ENCODE peak calls at places on chromosomes 13 and 19, in nine cellular contexts. G, M, K, Q, X, T, A, P and F are unnamed samples.

GRCh38 chr13:35356572-35356971 is 119.9 kb downstream of the MAB21L1 start:
- DNase-seq in M (no peak), T (no peak), G (no peak), Q (no peak), P (no peak), K (no peak), X (no peak), A (no peak), F (no peak)

GRCh38 chr19:45391346-45391745 is 13.5 kb downstream of the PPP1R13L start:
- DNase-seq in M (no peak), K (no peak), Q (no peak), A (peak), G (no peak), T (no peak), X (no peak), P (no peak), F (no peak)

GRCh38 chr19:19475845-19476828 is 39.2 kb downstream of the TSSK6 start:
- DNase-seq in X (no peak), M (no peak), K (no peak), P (no peak), T (peak), Q (no peak), G (no peak), A (no peak), F (no peak)

GRCh38 chr13:59643239-59643865 is 520.4 kb downstream of the DIAPH3 start:
- DNase-seq in P (no peak), K (no peak), G (no peak), T (no peak), M (no peak), A (no peak), X (no peak), Q (no peak), F (no peak)

GRCh38 chr19:39497850-39498261 is 891 bp upstream of the DLL3 start:
- DNase-seq in M (no peak), K (no peak), P (no peak), A (peak), G (peak), X (no peak), T (peak), Q (peak), F (no peak)

GRCh38 chr19:52307275-52307674 is 10.3 kb downstream of the ZNF480 start:
- DNase-seq in G (no peak), K (no peak), M (no peak), P (no peak), A (peak), X (no peak), T (no peak), Q (no peak), F (no peak)

GRCh38 chr13:103046676-103047075 is 19.5 kb downstream of the SLC10A2 start:
- DNase-seq in G (no peak), X (no peak), T (no peak), A (no peak), Q (no peak), P (no peak), M (no peak), K (no peak), F (no peak)

GRCh38 chr13:25171517-25172302 is at the start of gene AMER2:
- DNase-seq in Q (peak), P (peak), K (no peak), A (no peak), X (no peak), T (peak), M (no peak), G (peak), F (no peak)

GRCh38 chr13:114065926-114066774 is 66.3 kb downstream of the RASA3 start:
- DNase-seq in K (no peak), M (no peak), A (no peak), T (no peak), Q (no peak), P (no peak), G (no peak), X (no peak), F (no peak)

GRCh38 chr13:31431722-31432137 is 232.0 kb downstream of the B3GLCT start:
- DNase-seq in X (peak), G (peak), M (peak), Q (peak), K (no peak), A (peak), P (peak), T (peak), F (peak)

GRCh38 chr19:3073159-3073563 is 10.9 kb upstream of the TLE5 start:
- DNase-seq in P (no peak), A (peak), Q (no peak), G (no peak), M (no peak), X (peak), K (no peak), T (no peak), F (no peak)

GRCh38 chr19:13978306-13978705 is 26.0 kb downstream of the DCAF15 start:
- DNase-seq in G (no peak), A (no peak), M (peak), K (peak), X (peak), T (peak), Q (peak), P (peak), F (no peak)

GRCh38 chr13:36778083-36778671 is 40.8 kb upstream of the RFXAP start:
- DNase-seq in Q (no peak), K (no peak), M (no peak), G (no peak), T (no peak), P (no peak), A (peak), X (no peak), F (no peak)

GRCh38 chr19:36115453-36116343 is at the start of gene TBCB:
- DNase-seq in X (no peak), T (peak), K (peak), M (peak), A (peak), P (peak), G (peak), Q (peak), F (no peak)

GRCh38 chr13:77325371-77325941 is 1.4 kb downstream of the MYCBP2 start:
- DNase-seq in A (no peak), T (no peak), X (no peak), P (no peak), K (no peak), M (no peak), Q (no peak), G (peak), F (no peak)

GRCh38 chr13:33323766-33324525 is 38.4 kb upstream of the STARD13 start:
- DNase-seq in M (no peak), Q (no peak), X (no peak), P (no peak), K (no peak), A (peak), G (no peak), T (no peak), F (no peak)

GRCh38 chr13:110307697-110308376 is 753 bp downstream of the COL4A2 start:
- DNase-seq in A (peak), X (no peak), T (peak), G (no peak), P (no peak), K (no peak), M (peak), Q (no peak), F (no peak)

GRCh38 chr13:50531917-50532899 is 311.3 kb downstream of the DLEU7 start:
- DNase-seq in G (no peak), K (no peak), M (no peak), P (no peak), Q (no peak), A (peak), T (no peak), X (no peak), F (no peak)

GRCh38 chr19:39416152-39416551 is 3.7 kb downstream of the PLEKHG2 start:
- DNase-seq in T (no peak), K (no peak), G (no peak), Q (no peak), A (no peak), P (no peak), M (no peak), X (no peak), F (no peak)

GRCh38 chr19:49799798-49800376 is 13.2 kb downstream of the FUZ start:
- DNase-seq in Q (no peak), K (no peak), P (no peak), A (no peak), X (no peak), G (no peak), T (no peak), M (no peak), F (no peak)

GRCh38 chr13:67303661-67304333 is 73.7 kb upstream of the PCDH9 start:
- DNase-seq in A (no peak), T (no peak), P (no peak), G (no peak), K (no peak), Q (no peak), M (no peak), X (no peak), F (no peak)

GRCh38 chr19:13797870-13798269 is 2.6 kb downstream of the ZSWIM4 start:
- DNase-seq in G (no peak), X (no peak), K (no peak), T (no peak), A (peak), P (no peak), M (no peak), Q (no peak), F (no peak)

GRCh38 chr13:61277877-61278276 is 137.8 kb downstream of the PCDH20 start:
- DNase-seq in X (no peak), K (no peak), T (no peak), M (no peak), A (no peak), Q (no peak), G (no peak), P (no peak), F (no peak)

GRCh38 chr13:106173346-106173745 is 362.1 kb downstream of the EFNB2 start:
- DNase-seq in X (no peak), A (no peak), T (no peak), P (no peak), K (no peak), G (no peak), Q (no peak), M (no peak), F (no peak)

GRCh38 chr19:38141108-38141507 is 82.9 kb downstream of the DPF1 start:
- DNase-seq in G (no peak), T (no peak), P (no peak), A (no peak), K (no peak), X (no peak), M (no peak), Q (no peak), F (no peak)

DNA sequence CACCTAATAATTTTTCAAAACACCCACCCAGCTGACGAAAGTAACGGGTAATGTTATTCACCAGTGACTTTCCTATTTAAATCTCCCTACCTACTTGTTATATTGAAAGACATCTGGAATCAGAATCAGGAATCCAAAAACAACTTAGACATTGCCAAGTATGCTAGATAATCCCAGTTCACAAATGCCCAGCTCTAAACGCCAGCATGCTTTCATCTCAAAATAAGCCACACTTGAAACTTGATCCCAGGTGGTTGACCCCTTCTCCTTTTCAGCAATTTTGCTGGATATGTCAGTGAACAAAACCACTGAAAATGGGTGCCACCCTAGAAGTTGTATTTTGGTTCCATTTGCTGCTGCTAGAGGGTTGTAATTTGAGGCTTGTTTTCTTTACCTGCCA is 66.6 kb downstream of the DCT start:
- DNase-seq in A (no peak), Q (no peak), G (no peak), X (no peak), T (no peak), P (no peak), M (no peak), K (no peak), F (no peak)
- TF ChIP-seq CTCF in A (no peak), Q (no peak), G (no peak), X (no peak), T (no peak), P (no peak), M (no peak), K (no peak), F (no peak)

DNA sequence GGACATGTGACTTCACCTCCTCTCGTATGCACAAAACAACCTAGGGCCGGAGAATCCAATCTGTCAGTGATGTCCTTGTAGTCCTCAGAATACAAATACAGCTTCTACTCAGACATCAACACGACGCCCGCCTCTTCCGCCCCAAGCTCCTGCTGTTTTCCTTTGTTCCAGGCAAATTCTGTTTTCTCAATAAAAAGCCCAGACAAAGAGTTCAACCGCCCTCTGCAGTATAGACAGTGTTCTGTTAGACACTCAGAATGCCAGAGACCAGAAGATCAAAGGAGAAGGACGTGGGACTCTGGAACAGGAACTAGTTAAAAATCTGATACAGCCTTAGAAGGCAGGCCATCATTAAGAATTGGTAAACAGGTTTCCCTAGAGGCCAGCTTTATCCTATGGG is 42.0 kb upstream of the GGACT start:
- DNase-seq in G (no peak), M (no peak), P (no peak), X (no peak), Q (no peak), A (no peak), K (no peak), T (no peak), F (no peak)
- TF ChIP-seq CTCF in G (no peak), M (no peak), P (no peak), X (no peak), Q (no peak), A (no peak), K (no peak), T (no peak), F (no peak)

DNA sequence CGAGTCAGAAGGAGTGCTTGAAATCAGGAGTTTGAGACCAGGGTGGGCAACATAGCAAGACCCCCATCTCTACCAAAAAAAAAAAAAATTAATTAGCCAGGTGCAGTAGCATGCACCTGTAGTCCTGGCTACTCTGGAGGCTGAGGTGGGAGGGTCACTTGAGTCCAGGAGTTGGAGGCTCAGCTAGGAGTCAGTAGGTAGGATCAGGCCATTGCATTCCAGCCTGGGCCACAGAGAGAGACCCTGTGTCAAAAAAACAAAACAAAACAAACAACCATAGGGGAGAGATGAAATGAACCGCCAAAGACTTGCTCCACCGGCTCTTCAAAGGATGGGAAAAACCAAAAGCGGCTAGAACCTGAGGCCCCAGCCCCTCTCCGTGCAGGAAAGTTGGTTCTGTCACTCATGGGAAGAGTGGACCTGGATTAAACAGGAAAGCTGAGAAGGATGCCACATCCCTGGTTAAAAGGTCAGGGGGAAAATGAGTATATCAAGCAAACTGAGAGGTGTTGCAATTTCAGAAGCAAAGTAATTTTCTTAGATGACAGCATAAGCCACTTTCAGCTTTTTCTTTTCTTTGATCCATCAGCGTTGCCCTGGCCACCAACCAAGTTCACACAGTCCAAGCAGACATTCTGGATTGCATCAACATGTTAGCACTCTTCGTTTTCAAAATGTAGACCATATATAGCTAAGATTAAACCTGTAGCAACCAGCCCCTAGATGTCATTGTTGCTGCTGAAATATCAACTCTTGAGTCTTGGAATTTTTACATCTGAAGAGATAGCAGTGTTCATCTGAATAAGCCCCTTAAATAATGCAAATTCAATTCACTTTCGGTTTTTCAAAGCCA is 8.9 kb upstream of the ZNF507 start:
- DNase-seq in X (no peak), G (no peak), A (peak), P (no peak), T (peak), K (no peak), M (no peak), Q (no peak), F (no peak)
- TF ChIP-seq CTCF in X (no peak), G (no peak), A (peak), P (no peak), T (peak), K (no peak), M (no peak), Q (no peak), F (no peak)

GRCh38 chr13:21625366-21625765 is 21.4 kb upstream of the MICU2 start:
- DNase-seq in X (no peak), P (no peak), K (no peak), A (peak), T (no peak), M (no peak), Q (no peak), G (peak), F (no peak)
- TF ChIP-seq CTCF in X (no peak), P (no peak), K (no peak), A (peak), T (peak), M (peak), Q (peak), G (no peak), F (no peak)

GRCh38 chr19:988081-988480 is 3.9 kb downstream of the WDR18 start:
- DNase-seq in A (no peak), Q (no peak), M (no peak), P (no peak), G (no peak), T (no peak), K (no peak), X (no peak), F (no peak)

GRCh38 chr19:982567-983170 is 1.5 kb upstream of the WDR18 start:
- DNase-seq in A (peak), Q (peak), M (peak), T (peak), X (peak), P (peak), G (peak), K (peak), F (peak)

GRCh38 chr19:986083-986482 is 1.9 kb downstream of the WDR18 start:
- DNase-seq in K (no peak), G (no peak), X (no peak), Q (no peak), P (no peak), T (no peak), A (no peak), M (no peak), F (no peak)

GRCh38 chr19:980133-980998 is 3.8 kb upstream of the WDR18 start:
- DNase-seq in K (no peak), T (peak), A (no peak), Q (peak), M (no peak), G (no peak), P (no peak), X (no peak), F (no peak)

DNA sequence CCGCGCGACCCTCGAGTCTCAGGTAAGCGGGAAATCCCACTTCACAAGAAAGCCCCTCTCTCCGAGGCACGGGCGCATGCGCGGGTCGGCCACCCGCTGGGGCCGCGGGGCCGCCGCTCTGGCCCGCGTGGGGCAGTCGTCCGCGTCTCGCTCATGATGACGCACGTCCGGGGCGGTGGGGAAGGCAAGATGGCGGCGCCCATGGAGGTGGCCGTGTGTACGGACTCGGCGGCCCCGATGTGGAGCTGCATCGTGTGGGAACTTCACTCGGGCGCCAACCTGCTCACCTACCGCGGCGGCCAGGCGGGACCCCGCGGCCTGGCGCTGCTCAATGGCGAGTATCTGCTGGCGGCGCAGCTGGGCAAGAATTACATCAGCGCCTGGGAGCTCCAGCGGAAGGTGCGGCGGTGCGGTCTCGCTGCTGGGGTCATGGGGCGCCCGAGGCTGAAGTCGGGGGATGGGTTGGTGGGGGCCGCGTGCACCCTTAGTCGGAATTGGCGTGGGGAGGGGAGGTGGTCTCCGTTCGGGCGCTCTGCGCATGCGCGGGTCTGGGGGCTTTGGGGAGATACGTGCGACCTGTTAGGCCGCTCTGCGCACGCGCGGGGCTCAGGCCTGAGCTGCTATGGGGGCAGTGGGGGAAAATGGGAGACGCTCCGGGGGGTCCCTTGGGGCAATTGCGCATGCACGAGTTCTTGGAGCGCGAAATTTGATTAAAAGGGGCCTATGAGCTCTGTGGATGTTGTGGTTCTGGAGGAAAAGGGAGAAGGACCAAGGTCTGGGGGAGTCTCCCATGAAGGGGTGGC is at the start of gene WDR18:
- DNase-seq in X (peak), K (peak), A (peak), G (peak), M (peak), T (peak), P (peak), Q (peak), F (peak)
- TF ChIP-seq CTCF in X (peak), K (peak), A (peak), G (no peak), M (peak), T (peak), P (peak), Q (peak), F (no peak)

DNA sequence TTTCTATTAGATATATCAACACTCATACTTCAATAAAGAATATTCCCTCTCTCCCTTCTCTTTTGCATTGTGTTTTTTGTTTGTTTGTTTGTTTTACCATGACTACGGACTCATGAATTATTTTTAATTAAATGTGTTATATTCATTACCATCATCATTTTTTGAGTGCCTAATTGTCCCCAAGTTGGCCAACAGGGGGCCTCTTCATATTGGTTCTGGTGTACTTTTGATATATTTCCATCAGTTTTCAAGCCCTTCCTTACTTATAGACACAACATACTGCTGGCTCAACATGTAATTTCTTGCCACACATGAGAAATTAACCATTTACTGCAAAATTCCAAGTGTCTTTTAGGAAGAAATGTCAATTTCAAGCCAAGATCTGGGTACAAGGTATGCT is 54.5 kb upstream of the GPC6 start:
- DNase-seq in X (no peak), G (no peak), M (no peak), P (no peak), T (no peak), A (no peak), Q (no peak), K (no peak), F (no peak)
- TF ChIP-seq CTCF in X (no peak), G (no peak), M (no peak), P (no peak), T (no peak), A (peak), Q (peak), K (no peak), F (no peak)